ENCODE peak calls at places on chromosomes 6 and 20, in nine cellular contexts. J, B, E, I, V, K, H, M and Z are unnamed samples.

GRCh38 chr6:45663181-45664180 is 285.7 kb upstream of the SUPT3H start:
- DNase-seq in J (no peak), B (no peak), E (no peak), I (no peak), V (peak; percentile 67), K (no peak), H (peak; percentile 48), M (peak; percentile 24), Z (no peak)

GRCh38 chr20:54468082-54468481 is 7.3 kb upstream of the DOK5 start:
- DNase-seq in J (no peak), B (no peak), E (no peak), I (no peak), V (no peak), K (no peak), H (peak; percentile 5), M (no peak), Z (no peak)

GRCh38 chr6:88165087-88165876 is 865 bp downstream of the CNR1 start:
- DNase-seq in J (no peak), B (no peak), E (no peak), I (no peak), V (no peak), K (no peak), H (no peak), M (no peak), Z (no peak)

GRCh38 chr6:124294572-124294971 is 490.9 kb downstream of the NKAIN2 start:
- DNase-seq in J (peak; percentile 62), B (no peak), E (no peak), I (no peak), V (no peak), K (no peak), H (peak; percentile 40), M (no peak), Z (no peak)

GRCh38 chr6:109747216-109747615 is 56.1 kb downstream of the FIG4 start:
- DNase-seq in J (no peak), B (no peak), E (no peak), I (no peak), V (no peak), K (no peak), H (no peak), M (no peak), Z (no peak)

GRCh38 chr20:32252189-32252588 is 25.3 kb upstream of the KIF3B start:
- DNase-seq in J (no peak), B (no peak), E (no peak), I (no peak), V (no peak), K (no peak), H (no peak), M (no peak), Z (no peak)

GRCh38 chr6:84033523-84034451 is at the start of gene MRAP2:
- DNase-seq in J (peak; percentile 32), B (peak; percentile 34), E (no peak), I (no peak), V (no peak), K (peak; percentile 21), H (peak; percentile 47), M (peak; percentile 45), Z (peak; percentile 33)

GRCh38 chr6:82397962-82398692 is 34.5 kb downstream of the TPBG start:
- DNase-seq in J (peak; percentile 71), B (no peak), E (no peak), I (no peak), V (no peak), K (peak; percentile 63), H (peak; percentile 86), M (no peak), Z (no peak)

GRCh38 chr6:27333642-27334040 is 21.6 kb upstream of the POM121L2 start:
- DNase-seq in J (no peak), B (no peak), E (no peak), I (no peak), V (no peak), K (no peak), H (no peak), M (no peak), Z (no peak)
- H3K4me3 ChIP-seq in J (peak overlapping the region; percentile 72), B (no peak overlapping the region), E (no peak overlapping the region), I (peak overlapping the region; percentile 47), V (peak overlapping the region; percentile 23), K (peak overlapping the region; percentile 77), H (peak overlapping the region; percentile 55), M (no peak overlapping the region), Z (peak overlapping the region; percentile 91)

DNA sequence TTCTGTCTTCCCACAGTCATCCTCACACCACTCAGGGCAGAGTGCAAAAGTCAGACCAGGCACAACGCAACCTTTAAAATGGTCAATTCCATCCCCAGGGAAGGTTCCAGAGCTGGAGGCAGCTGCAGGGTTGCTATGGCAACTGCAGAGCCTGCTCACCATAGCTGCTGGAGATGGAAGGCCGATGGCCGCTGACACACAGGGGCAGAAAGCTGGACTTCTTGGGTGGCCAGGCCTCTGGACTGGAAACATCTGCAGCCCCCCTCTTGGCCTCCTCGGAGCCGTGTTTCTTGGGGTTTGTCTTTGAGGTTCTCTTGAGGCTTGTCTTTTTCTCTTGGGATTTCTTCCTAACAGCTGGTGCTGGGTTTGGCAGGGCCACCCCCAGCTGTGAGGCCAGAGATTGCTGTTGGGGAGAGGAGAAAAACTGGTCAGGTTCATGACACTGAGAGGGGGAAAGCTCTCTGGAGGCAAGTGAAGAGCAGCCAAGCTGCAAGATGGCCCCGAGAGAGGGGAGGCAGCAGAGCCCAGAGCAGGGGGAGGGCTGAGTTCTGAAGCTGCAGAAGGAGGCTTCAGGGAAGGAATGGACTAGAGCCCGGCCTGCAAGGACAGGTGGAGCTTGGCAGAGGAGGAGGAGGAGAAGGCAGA is 10.2 kb downstream of the BNIP5 start:
- DNase-seq in J (no peak), B (no peak), E (no peak), I (no peak), V (peak; percentile 64), K (no peak), H (no peak), M (no peak), Z (peak; percentile 48)
- H3K4me3 ChIP-seq in J (no peak overlapping the region), B (no peak overlapping the region), E (no peak overlapping the region), I (no peak overlapping the region), V (no peak overlapping the region), K (no peak overlapping the region), H (no peak overlapping the region), M (no peak overlapping the region), Z (no peak overlapping the region)

DNA sequence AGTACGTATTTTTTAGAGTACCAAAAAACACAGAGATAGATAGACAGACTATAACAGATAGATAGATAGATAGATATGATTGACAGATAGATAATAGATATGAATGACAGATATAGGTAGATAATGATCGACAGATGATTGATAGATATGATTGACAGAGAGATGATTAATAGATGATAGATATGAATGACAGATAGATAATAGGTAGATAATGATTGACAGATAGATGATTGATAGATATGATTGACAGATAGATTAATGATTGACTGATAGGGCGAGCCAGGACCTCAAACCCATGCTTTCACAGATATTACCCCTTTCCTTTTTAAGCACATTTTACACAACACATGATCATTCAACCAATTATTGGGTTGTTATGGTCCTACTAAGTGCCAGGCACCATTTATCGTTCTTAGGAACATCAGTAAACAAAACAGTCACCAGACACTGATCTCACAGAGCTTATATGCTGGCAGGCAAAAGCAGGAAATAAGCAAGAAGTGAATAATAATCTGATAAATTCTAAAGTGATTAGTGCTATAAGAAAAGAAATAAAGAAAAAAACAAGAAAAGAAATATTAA is 11.6 kb downstream of the MAFB start:
- DNase-seq in J (no peak), B (no peak), E (no peak), I (no peak), V (no peak), K (no peak), H (no peak), M (no peak), Z (no peak)
- H3K4me3 ChIP-seq in J (no peak overlapping the region), B (no peak overlapping the region), E (no peak overlapping the region), I (no peak overlapping the region), V (no peak overlapping the region), K (no peak overlapping the region), H (no peak overlapping the region), M (no peak overlapping the region), Z (no peak overlapping the region)

GRCh38 chr20:18324596-18325089 is 36.3 kb downstream of the ZNF133 start:
- DNase-seq in J (no peak), B (no peak), E (no peak), I (no peak), V (no peak), K (no peak), H (no peak), M (no peak), Z (no peak)

GRCh38 chr20:18326990-18327389 is 38.7 kb downstream of the ZNF133 start:
- DNase-seq in J (no peak), B (no peak), E (no peak), I (no peak), V (no peak), K (no peak), H (no peak), M (no peak), Z (no peak)

GRCh38 chr20:18322551-18322950 is 34.2 kb downstream of the ZNF133 start:
- DNase-seq in J (no peak), B (no peak), E (no peak), I (no peak), V (no peak), K (no peak), H (no peak), M (no peak), Z (no peak)

GRCh38 chr20:18323705-18324104 is 35.4 kb downstream of the ZNF133 start:
- DNase-seq in J (no peak), B (no peak), E (no peak), I (no peak), V (no peak), K (no peak), H (no peak), M (no peak), Z (no peak)
- H3K4me3 ChIP-seq in J (no peak overlapping the region), B (no peak overlapping the region), E (no peak overlapping the region), I (no peak overlapping the region), V (no peak overlapping the region), K (no peak overlapping the region), H (no peak overlapping the region), M (no peak overlapping the region), Z (no peak overlapping the region)